ENCODE peak calls at places on chromosomes 7 and 10, in four cellular contexts. T is activated effector memory CD4-positive, alpha-beta T cell treated with Interleukin-2 at 50 U/mL for 16 hours; A is naive B cell; R is foreskin fibroblast. P is an unnamed sample.

GRCh38 chr7:135798104-135798503 is 49.5 kb upstream of the FAM180A start:
- DNase-seq in T (no peak), A (no peak), R (no peak), P (no peak)

GRCh38 chr7:26858735-26859134 is 5.7 kb downstream of the SKAP2 start:
- DNase-seq in T (no peak), A (no peak), R (no peak), P (no peak)

GRCh38 chr10:131113165-131113564 is 198.4 kb downstream of the TCERG1L start:
- DNase-seq in T (no peak), A (no peak), R (no peak), P (no peak)

GRCh38 chr10:112304460-112304859 is 21.3 kb downstream of the TECTB start:
- DNase-seq in T (no peak), A (no peak), R (no peak), P (no peak)

GRCh38 chr7:108091461-108091831 is 38.7 kb downstream of the LAMB4 start:
- DNase-seq in T (no peak), A (no peak), R (no peak), P (no peak)

GRCh38 chr10:103025696-103026095 is 107.6 kb downstream of the CNNM2 start:
- DNase-seq in T (no peak), A (no peak), R (no peak), P (no peak)

GRCh38 chr7:29139796-29140195 is 6.5 kb downstream of the CPVL start:
- DNase-seq in T (no peak), A (no peak), R (no peak), P (no peak)

GRCh38 chr10:12419279-12419847 is 70.0 kb downstream of the CAMK1D start:
- DNase-seq in T (peak), A (no peak), R (peak), P (peak)

GRCh38 chr7:42628021-42628420 is 283.8 kb downstream of the C7orf25 start:
- DNase-seq in T (no peak), A (no peak), R (no peak), P (no peak)

GRCh38 chr7:25716421-25716820 is 435.6 kb upstream of the NFE2L3 start:
- DNase-seq in T (no peak), A (no peak), R (no peak), P (peak)

GRCh38 chr7:114081606-114082425 is 163.0 kb upstream of the PPP1R3A start:
- DNase-seq in T (no peak), A (peak), R (peak), P (peak)

GRCh38 chr7:155570991-155571390 is 24.6 kb upstream of the CNPY1 start:
- DNase-seq in T (no peak), A (no peak), R (no peak), P (no peak)

GRCh38 chr10:33306126-33306525 is 28.3 kb downstream of the NRP1 start:
- DNase-seq in T (no peak), A (no peak), R (no peak), P (no peak)

P was measured in hepatic stellate cell.